ENCODE peak calls at places on chromosomes 5 and 9, in four cellular contexts. One of them, this sample, is unnamed.

GRCh38 chr9:120925535-120926396 is 830 bp downstream of the TRAF1 start:
- DNase-seq in cardiac fibroblast: peak; percentile 94
- DNase-seq in left kidney: peak; percentile 25
- DNase-seq in stimulated activated CD8-positive, alpha-beta memory T cell treated with anti-CD3 and anti-CD28 coated beads, Interleukin-15, amount 100 ng/mL, for 4 hours: peak; percentile 76
- DNase-seq in this sample: no peak

GRCh38 chr9:134382733-134383132 is 56.5 kb downstream of the RXRA start:
- DNase-seq in cardiac fibroblast: no peak
- DNase-seq in left kidney: no peak
- DNase-seq in stimulated activated CD8-positive, alpha-beta memory T cell treated with anti-CD3 and anti-CD28 coated beads, Interleukin-15, amount 100 ng/mL, for 4 hours: no peak
- DNase-seq in this sample: no peak

GRCh38 chr9:93085676-93086075 is 10.3 kb upstream of the CARD19 start:
- DNase-seq in cardiac fibroblast: no peak
- DNase-seq in left kidney: no peak
- DNase-seq in stimulated activated CD8-positive, alpha-beta memory T cell treated with anti-CD3 and anti-CD28 coated beads, Interleukin-15, amount 100 ng/mL, for 4 hours: no peak
- DNase-seq in this sample: no peak

GRCh38 chr5:171469336-171469735 is 49.9 kb downstream of the FGF18 start:
- DNase-seq in cardiac fibroblast: no peak
- DNase-seq in left kidney: no peak
- DNase-seq in stimulated activated CD8-positive, alpha-beta memory T cell treated with anti-CD3 and anti-CD28 coated beads, Interleukin-15, amount 100 ng/mL, for 4 hours: no peak
- DNase-seq in this sample: no peak

GRCh38 chr5:160477266-160477970 is 55.8 kb downstream of the PTTG1 start:
- DNase-seq in cardiac fibroblast: peak; percentile 45
- DNase-seq in left kidney: no peak
- DNase-seq in stimulated activated CD8-positive, alpha-beta memory T cell treated with anti-CD3 and anti-CD28 coated beads, Interleukin-15, amount 100 ng/mL, for 4 hours: no peak
- DNase-seq in this sample: no peak

GRCh38 chr5:34914671-34915138 is 599 bp downstream of the RAD1 start:
- DNase-seq in cardiac fibroblast: peak; percentile 31
- DNase-seq in left kidney: no peak
- DNase-seq in stimulated activated CD8-positive, alpha-beta memory T cell treated with anti-CD3 and anti-CD28 coated beads, Interleukin-15, amount 100 ng/mL, for 4 hours: no peak
- DNase-seq in this sample: peak; percentile 8

GRCh38 chr5:180424094-180424493 is 70.1 kb upstream of the CNOT6 start:
- DNase-seq in cardiac fibroblast: peak; percentile 11
- DNase-seq in left kidney: no peak
- DNase-seq in stimulated activated CD8-positive, alpha-beta memory T cell treated with anti-CD3 and anti-CD28 coated beads, Interleukin-15, amount 100 ng/mL, for 4 hours: no peak
- DNase-seq in this sample: no peak

GRCh38 chr9:116270559-116270958 is 117.0 kb downstream of the PAPPA start:
- DNase-seq in cardiac fibroblast: peak; percentile 64
- DNase-seq in left kidney: no peak
- DNase-seq in stimulated activated CD8-positive, alpha-beta memory T cell treated with anti-CD3 and anti-CD28 coated beads, Interleukin-15, amount 100 ng/mL, for 4 hours: no peak
- DNase-seq in this sample: no peak